ENCODE peak calls at places on chromosomes 2 and 18, in five cellular contexts. A, F, R, L and M are unnamed samples.
A peak's percentile ranks its signal among the peaks of the same experiment; 100 is the strongest.

GRCh38 chr2:86295071-86295470 is 42.4 kb downstream of the REEP1 start:
- DNase-seq in L (no peak), R (no peak), A (no peak), F (no peak), M (no peak)

GRCh38 chr2:53463771-53464726 is 303.6 kb upstream of the CHAC2 start:
- DNase-seq in A (no peak), R (no peak), L (no peak), F (no peak), M (no peak)

GRCh38 chr2:57701391-57701791 is 345.2 kb upstream of the VRK2 start:
- DNase-seq in L (no peak), R (no peak), F (no peak), A (no peak), M (no peak)

GRCh38 chr2:5695641-5696350 is 3.6 kb downstream of the SOX11 start:
- DNase-seq in L (no peak), A (no peak), R (no peak), F (no peak), M (no peak)

GRCh38 chr2:215681799-215682594 is 246.1 kb upstream of the FN1 start:
- DNase-seq in A (no peak), F (no peak), L (no peak), R (no peak), M (no peak)

GRCh38 chr2:239949079-239949478 is 76.1 kb downstream of the NDUFA10 start:
- DNase-seq in R (no peak), L (no peak), A (no peak), F (no peak), M (no peak)

GRCh38 chr2:85222792-85223191 is 89.6 kb downstream of the TCF7L1 start:
- DNase-seq in R (no peak), F (no peak), L (no peak), A (no peak), M (no peak)

GRCh38 chr2:70596293-70596692 is 42.7 kb upstream of the TGFA start:
- DNase-seq in L (peak; percentile 49), R (no peak), F (peak; percentile 71), A (no peak), M (no peak)

GRCh38 chr2:200703132-200703925 is 108.4 kb upstream of the BZW1 start:
- DNase-seq in F (peak; percentile 68), L (peak; percentile 18), A (no peak), R (no peak), M (peak; percentile 48)

GRCh38 chr2:206217743-206218520 is 56.5 kb upstream of the ZDBF2 start:
- DNase-seq in R (no peak), A (no peak), L (no peak), F (no peak), M (no peak)

GRCh38 chr2:11750422-11750821 is 4.0 kb downstream of the LPIN1 start:
- DNase-seq in A (no peak), F (no peak), L (no peak), R (no peak), M (no peak)

GRCh38 chr2:126660068-126660467 is 4.1 kb downstream of the GYPC start:
- DNase-seq in F (no peak), A (no peak), R (no peak), L (no peak), M (no peak)

GRCh38 chr2:20650880-20651730 is at the start of gene HS1BP3:
- DNase-seq in A (peak; percentile 98), R (peak; percentile 85), L (peak; percentile 93), F (peak; percentile 28), M (peak; percentile 96)

GRCh38 chr2:27105981-27106380 is 12.9 kb downstream of the CGREF1 start:
- DNase-seq in A (no peak), R (no peak), L (no peak), F (no peak), M (no peak)

GRCh38 chr18:28541941-28542340 is 365.0 kb upstream of the CDH2 start:
- DNase-seq in R (no peak), L (no peak), A (no peak), F (no peak), M (no peak)

GRCh38 chr18:12256946-12257345 is 2.8 kb downstream of the CIDEA start:
- DNase-seq in R (peak; percentile 72), L (no peak), A (no peak), F (no peak), M (no peak)

GRCh38 chr2:60735496-60736250 is 20.4 kb upstream of the PAPOLG start:
- DNase-seq in F (no peak), A (no peak), R (no peak), L (no peak), M (peak; percentile 6)

GRCh38 chr2:1272835-1273234 is 140.4 kb upstream of the TPO start:
- DNase-seq in L (no peak), A (no peak), R (no peak), F (no peak), M (no peak)

GRCh38 chr2:16665746-16666452 is at the start of gene CYRIA:
- DNase-seq in R (peak; percentile 58), F (no peak), A (peak; percentile 37), L (peak; percentile 45), M (peak; percentile 76)

GRCh38 chr2:63741884-63742583 is 99.7 kb upstream of the UGP2 start:
- DNase-seq in L (no peak), F (no peak), R (no peak), A (no peak), M (no peak)

GRCh38 chr2:99543247-99543646 is 53.4 kb upstream of the REV1 start:
- DNase-seq in A (no peak), R (no peak), L (no peak), F (no peak), M (no peak)

GRCh38 chr2:62266433-62267038 is 70.6 kb downstream of the B3GNT2 start:
- DNase-seq in R (no peak), L (peak; percentile 53), F (no peak), A (no peak), M (no peak)

GRCh38 chr2:25424426-25425028 is 82.8 kb upstream of the DNMT3A start:
- DNase-seq in R (no peak), L (no peak), F (no peak), A (no peak), M (no peak)

GRCh38 chr2:113872201-113872600 is 17.7 kb upstream of the ACTR3 start:
- DNase-seq in R (no peak), L (no peak), F (no peak), A (no peak), M (no peak)

GRCh38 chr2:209985879-209986278 is 16.6 kb upstream of the RPE start:
- DNase-seq in A (no peak), F (no peak), R (no peak), L (no peak), M (no peak)

GRCh38 chr18:63224574-63224973 is 95.0 kb downstream of the BCL2 start:
- DNase-seq in A (no peak), L (no peak), R (no peak), F (no peak), M (no peak)

GRCh38 chr18:44343570-44343969 is 337.1 kb upstream of the SETBP1 start:
- DNase-seq in R (no peak), L (no peak), F (no peak), A (no peak), M (no peak)
- TF ChIP-seq POLR2A in R (no peak), L (no peak), F (no peak), A (no peak), M (no peak)

GRCh38 chr2:227817940-227818568 is 4.4 kb downstream of the CCL20 start:
- DNase-seq in F (peak; percentile 99), R (peak; percentile 95), L (peak; percentile 64), A (no peak), M (peak; percentile 4)
- TF ChIP-seq POLR2A in F (no peak), R (no peak), L (no peak), A (no peak), M (no peak)

GRCh38 chr2:69223759-69224494 is 163.1 kb downstream of the GFPT1 start:
- DNase-seq in A (no peak), R (no peak), F (no peak), L (no peak), M (no peak)

GRCh38 chr2:69226886-69227285 is 160.1 kb downstream of the GFPT1 start:
- DNase-seq in A (no peak), R (no peak), L (no peak), F (no peak), M (no peak)

GRCh38 chr2:69224495-69224803 is 162.6 kb downstream of the GFPT1 start:
- DNase-seq in F (no peak), R (no peak), A (no peak), L (no peak), M (no peak)

GRCh38 chr2:69225933-69226332 is 161.1 kb downstream of the GFPT1 start:
- DNase-seq in L (no peak), A (no peak), R (no peak), F (no peak), M (no peak)

DNA sequence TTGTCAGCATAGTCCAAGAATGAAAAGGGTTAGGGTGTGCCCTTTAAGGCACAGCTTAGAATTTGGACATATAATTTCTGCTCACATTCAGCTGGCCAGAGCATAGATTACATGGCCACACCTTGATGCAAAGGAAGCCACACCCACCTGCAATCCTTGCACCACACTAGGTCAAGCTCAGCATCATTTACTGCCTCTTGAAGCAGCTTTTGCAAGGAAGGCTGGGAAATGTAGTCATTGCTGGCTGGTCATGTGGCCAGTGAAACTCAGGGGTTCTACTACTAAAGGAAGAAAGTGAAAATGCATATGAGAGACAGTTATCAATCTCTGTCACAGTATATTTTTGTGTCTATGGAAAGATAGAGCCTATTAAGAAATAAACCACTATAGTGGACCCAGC is 159.3 kb downstream of the GFPT1 start:
- DNase-seq in A (no peak), R (no peak), F (peak; percentile 7), L (no peak), M (no peak)
- TF ChIP-seq POLR2A in A (no peak), R (no peak), F (no peak), L (no peak), M (no peak)

DNA sequence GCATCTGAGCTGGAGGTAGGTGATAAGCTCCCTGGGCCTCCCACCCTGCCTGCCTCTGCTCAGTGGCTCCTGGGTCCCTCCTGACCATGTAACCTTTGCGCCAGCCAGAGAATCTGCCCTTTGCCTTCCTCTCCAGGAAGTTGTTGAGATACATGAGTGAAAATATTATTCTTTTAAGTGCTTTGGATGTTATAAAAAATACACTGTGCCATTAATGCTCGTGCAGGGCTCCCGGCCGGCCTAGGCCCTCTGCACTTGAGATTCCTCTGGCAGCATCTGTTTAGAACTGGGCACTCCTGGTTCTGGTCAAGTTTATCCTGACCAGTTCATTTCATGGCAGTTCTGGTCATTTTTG is 18.8 kb downstream of the AGAP1 start:
- DNase-seq in R (no peak), A (no peak), L (no peak), F (no peak), M (no peak)
- TF ChIP-seq POLR2A in R (no peak), A (no peak), L (no peak), F (no peak), M (no peak)

GRCh38 chr2:190534310-190535118 is at the start of gene NEMP2:
- DNase-seq in A (peak; percentile 58), F (no peak), L (peak; percentile 68), R (peak; percentile 86), M (peak; percentile 92)
- TF ChIP-seq POLR2A in A (peak; percentile 90), F (peak; percentile 72), L (peak; percentile 72), R (no peak), M (peak; percentile 91)